ENCODE peak calls at places on chromosomes 16 and 17, in nine cellular contexts. P is neural progenitor cell; E is effector CD4-positive, alpha-beta T cell; S is hypothalamus; U is B cell; W is breast epithelium; B is A549; N is posterior vena cava; H is GM23248. Q is an unnamed sample.
A peak's percentile ranks its signal among the peaks of the same experiment; 100 is the strongest.

GRCh38 chr17:5422505-5422904 is 2.5 kb downstream of the RPAIN start:
- DNase-seq in P (no peak), E (no peak), S (no peak), U (no peak), W (no peak), B (peak; percentile 50), N (no peak), H (peak; percentile 88), Q (no peak)

GRCh38 chr16:55515110-55515509 is 6.2 kb downstream of the LPCAT2 start:
- DNase-seq in P (no peak), E (no peak), S (no peak), U (no peak), W (no peak), B (no peak), N (no peak), H (no peak), Q (no peak)

GRCh38 chr16:73124097-73124652 is 76.2 kb upstream of the ZFHX3 start:
- DNase-seq in P (no peak), E (no peak), S (no peak), U (no peak), W (no peak), B (no peak), N (no peak), H (peak; percentile 20), Q (no peak)

GRCh38 chr17:71145486-71145885 is 975.3 kb upstream of the SOX9 start:
- DNase-seq in P (no peak), E (no peak), S (no peak), U (no peak), W (no peak), B (no peak), N (no peak), H (no peak), Q (no peak)

GRCh38 chr17:75110307-75110937 is 653 bp downstream of the ARMC7 start:
- DNase-seq in P (peak; percentile 45), E (no peak), S (no peak), U (no peak), W (no peak), B (no peak), N (no peak), H (peak; percentile 62), Q (no peak)

GRCh38 chr16:52470601-52471000 is 76.3 kb downstream of the TOX3 start:
- DNase-seq in P (no peak), E (no peak), S (no peak), U (no peak), W (no peak), B (no peak), N (no peak), H (no peak), Q (no peak)

GRCh38 chr17:1787301-1787902 is 25.5 kb downstream of the SERPINF1 start:
- DNase-seq in P (no peak), E (no peak), S (no peak), U (no peak), W (no peak), B (peak; percentile 99), N (peak; percentile 91), H (peak; percentile 97), Q (no peak)

GRCh38 chr16:76946879-76947278 is 244.1 kb upstream of the MON1B start:
- DNase-seq in P (no peak), E (no peak), S (no peak), U (no peak), W (no peak), B (peak; percentile 84), N (no peak), H (peak; percentile 56), Q (peak; percentile 87)

GRCh38 chr16:89841275-89841674 is 13.0 kb downstream of the SPIRE2 start:
- DNase-seq in P (no peak), E (no peak), S (no peak), U (peak; percentile 60), W (no peak), B (no peak), N (no peak), H (no peak), Q (peak; percentile 21)

GRCh38 chr17:1005361-1005946 is 8.5 kb downstream of the TIMM22 start:
- DNase-seq in P (no peak), E (no peak), S (peak; percentile 72), U (no peak), W (peak; percentile 75), B (no peak), N (no peak), H (peak; percentile 38), Q (no peak)

GRCh38 chr17:4488989-4489595 is 9.6 kb upstream of the SPNS2 start:
- DNase-seq in P (no peak), E (no peak), S (no peak), U (no peak), W (no peak), B (no peak), N (peak; percentile 71), H (peak; percentile 37), Q (no peak)

GRCh38 chr17:82647593-82648164 is 565 bp downstream of the WDR45B start:
- DNase-seq in P (peak; percentile 54), E (peak; percentile 46), S (no peak), U (peak; percentile 45), W (no peak), B (peak; percentile 56), N (peak; percentile 87), H (peak; percentile 57), Q (peak; percentile 47)

GRCh38 chr16:46757339-46758050 is 9.4 kb upstream of the MYLK3 start:
- DNase-seq in P (peak; percentile 28), E (no peak), S (no peak), U (no peak), W (no peak), B (no peak), N (no peak), H (no peak), Q (no peak)

GRCh38 chr16:57632568-57632967 is 4.1 kb downstream of the ADGRG1 start:
- DNase-seq in P (no peak), E (no peak), S (no peak), U (no peak), W (no peak), B (no peak), N (no peak), H (no peak), Q (no peak)

GRCh38 chr16:88453217-88453531 is at the start of gene ZFPM1:
- DNase-seq in P (peak; percentile 98), E (no peak), S (no peak), U (no peak), W (no peak), B (no peak), N (no peak), H (no peak), Q (no peak)

GRCh38 chr17:4483012-4483840 is 15.5 kb upstream of the SPNS2 start:
- DNase-seq in P (peak; percentile 7), E (no peak), S (no peak), U (no peak), W (peak; percentile 71), B (peak; percentile 53), N (no peak), H (no peak), Q (no peak)

GRCh38 chr16:1305823-1306222 is 3.6 kb upstream of the UBE2I start:
- DNase-seq in P (no peak), E (no peak), S (no peak), U (peak; percentile 47), W (no peak), B (no peak), N (no peak), H (no peak), Q (no peak)

GRCh38 chr17:66420961-66421371 is 118.6 kb downstream of the PRKCA start:
- DNase-seq in P (no peak), E (no peak), S (no peak), U (no peak), W (no peak), B (no peak), N (no peak), H (peak; percentile 91), Q (no peak)

GRCh38 chr16:15949210-15950166 is at the start of gene ABCC1:
- DNase-seq in P (peak; percentile 77), E (peak; percentile 50), S (no peak), U (peak; percentile 41), W (no peak), B (peak; percentile 63), N (peak; percentile 81), H (peak; percentile 81), Q (peak; percentile 43)

GRCh38 chr16:15041260-15042011 is 14.4 kb downstream of the NTAN1 start:
- DNase-seq in P (peak; percentile 29), E (no peak), S (peak; percentile 30), U (no peak), W (no peak), B (no peak), N (peak; percentile 97), H (peak; percentile 94), Q (peak; percentile 85)

GRCh38 chr16:11554054-11554453 is 32.7 kb downstream of the LITAF start:
- DNase-seq in P (no peak), E (no peak), S (no peak), U (no peak), W (no peak), B (no peak), N (no peak), H (no peak), Q (no peak)

GRCh38 chr16:79528281-79528680 is 72.3 kb downstream of the MAF start:
- DNase-seq in P (no peak), E (no peak), S (no peak), U (no peak), W (no peak), B (no peak), N (no peak), H (no peak), Q (no peak)

GRCh38 chr16:78630102-78630501 is 530.6 kb downstream of the WWOX start:
- DNase-seq in P (no peak), E (no peak), S (no peak), U (no peak), W (no peak), B (no peak), N (no peak), H (no peak), Q (no peak)

GRCh38 chr17:30594223-30594952 is 117.2 kb downstream of the GOSR1 start:
- DNase-seq in P (no peak), E (no peak), S (no peak), U (no peak), W (no peak), B (no peak), N (no peak), H (no peak), Q (no peak)

GRCh38 chr17:41930009-41930832 is at the start of gene ODAD4:
- DNase-seq in P (peak; percentile 97), E (peak; percentile 95), S (peak; percentile 92), U (peak; percentile 96), W (peak; percentile 96), B (peak; percentile 99), N (peak; percentile 100), H (peak; percentile 99), Q (peak; percentile 99)

Q was measured in OCI-M1.